ENCODE peak calls at places on chromosomes 6 and 20, in five cellular contexts. L is tibial nerve, F is HFFc6, A is omental fat pad, U is left ventricle myocardium inferior. Q is an unnamed sample.

GRCh38 chr20:32907886-32908285 is 49.2 kb downstream of the EFCAB8 start:
- DNase-seq in L (no peak), F (no peak), A (no peak), U (peak; percentile 26), Q (no peak)

GRCh38 chr6:166313255-166314070 is 5.3 kb upstream of the PRR18 start:
- DNase-seq in L (no peak), F (peak; percentile 13), A (no peak), U (no peak), Q (no peak)

GRCh38 chr6:140644017-140644416 is 1269.6 kb upstream of the CITED2 start:
- DNase-seq in L (no peak), F (no peak), A (no peak), U (no peak), Q (no peak)

GRCh38 chr20:48630342-48631075 is 197.3 kb downstream of the PREX1 start:
- DNase-seq in L (no peak), F (no peak), A (no peak), U (no peak), Q (no peak)

GRCh38 chr20:23165307-23165750 is 79.2 kb upstream of the CD93 start:
- DNase-seq in L (no peak), F (no peak), A (no peak), U (no peak), Q (no peak)

GRCh38 chr6:139080255-139080920 is 51.8 kb downstream of the ABRACL start:
- DNase-seq in L (no peak), F (no peak), A (no peak), U (no peak), Q (no peak)

GRCh38 chr20:46354207-46354555 is 45.9 kb upstream of the CDH22 start:
- DNase-seq in L (no peak), F (no peak), A (no peak), U (no peak), Q (peak; percentile 4)

GRCh38 chr6:158381214-158381613 is 68.9 kb downstream of the TULP4 start:
- DNase-seq in L (no peak), F (peak; percentile 45), A (no peak), U (no peak), Q (no peak)

GRCh38 chr6:130034815-130035146 is 16.4 kb downstream of the L3MBTL3 start:
- DNase-seq in L (no peak), F (no peak), A (no peak), U (no peak), Q (no peak)

GRCh38 chr6:26330835-26331808 is 33.9 kb upstream of the BTN3A2 start:
- DNase-seq in L (no peak), F (peak; percentile 61), A (no peak), U (no peak), Q (no peak)

GRCh38 chr6:159421586-159421985 is 252.4 kb downstream of the FNDC1 start:
- DNase-seq in L (no peak), F (no peak), A (no peak), U (no peak), Q (no peak)

GRCh38 chr20:54468082-54468481 is 7.3 kb upstream of the DOK5 start:
- DNase-seq in L (no peak), F (no peak), A (no peak), U (no peak), Q (no peak)

GRCh38 chr6:90621581-90621980 is 34.7 kb upstream of the MAP3K7 start:
- DNase-seq in L (no peak), F (no peak), A (no peak), U (no peak), Q (no peak)

GRCh38 chr6:135267085-135267484 is 86.0 kb downstream of the MYB start:
- DNase-seq in L (no peak), F (no peak), A (no peak), U (no peak), Q (no peak)

GRCh38 chr6:28587011-28587745 is 61.5 kb downstream of the GPX5 start:
- DNase-seq in L (no peak), F (peak; percentile 45), A (peak; percentile 28), U (peak; percentile 36), Q (no peak)

GRCh38 chr6:149271348-149272340 is 45.9 kb upstream of the TAB2 start:
- DNase-seq in L (no peak), F (no peak), A (no peak), U (no peak), Q (peak; percentile 90)

GRCh38 chr6:79134699-79135474 is 56.8 kb upstream of the PHIP start:
- DNase-seq in L (no peak), F (no peak), A (no peak), U (no peak), Q (no peak)

GRCh38 chr6:137246164-137246563 is 27.0 kb upstream of the IFNGR1 start:
- DNase-seq in L (no peak), F (no peak), A (no peak), U (no peak), Q (no peak)

GRCh38 chr6:137271245-137272183 is 52.3 kb upstream of the IFNGR1 start:
- DNase-seq in L (no peak), F (peak; percentile 46), A (no peak), U (no peak), Q (no peak)

GRCh38 chr6:34114695-34115395 is 31.0 kb downstream of the GRM4 start:
- DNase-seq in L (no peak), F (no peak), A (no peak), U (no peak), Q (no peak)

GRCh38 chr6:107716688-107717089 is 107.4 kb downstream of the SCML4 start:
- DNase-seq in L (no peak), F (peak; percentile 16), A (no peak), U (no peak), Q (no peak)

GRCh38 chr6:134936927-134937326 is 13.0 kb downstream of the ALDH8A1 start:
- DNase-seq in L (no peak), F (peak; percentile 90), A (no peak), U (no peak), Q (no peak)

GRCh38 chr20:504632-505075 is 38.9 kb downstream of the CSNK2A1 start:
- DNase-seq in L (no peak), F (no peak), A (no peak), U (no peak), Q (no peak)

GRCh38 chr20:14800743-14801425 is 463.5 kb upstream of the FLRT3 start:
- DNase-seq in L (no peak), F (no peak), A (no peak), U (no peak), Q (no peak)

GRCh38 chr20:7147220-7147601 is 379.7 kb downstream of the BMP2 start:
- DNase-seq in L (no peak), F (no peak), A (no peak), U (no peak), Q (no peak)

GRCh38 chr20:10671850-10672578 is 1.8 kb downstream of the JAG1 start:
- DNase-seq in L (peak; percentile 64), F (peak; percentile 23), A (no peak), U (peak; percentile 79), Q (no peak)

GRCh38 chr20:11271920-11272594 is 598.3 kb upstream of the JAG1 start:
- DNase-seq in L (no peak), F (no peak), A (no peak), U (no peak), Q (no peak)

GRCh38 chr6:87279051-87279595 is 43.3 kb upstream of the SMIM8 start:
- DNase-seq in L (no peak), F (no peak), A (no peak), U (no peak), Q (no peak)

GRCh38 chr20:9052136-9052535 is 16.8 kb upstream of the PLCB4 start:
- DNase-seq in L (no peak), F (no peak), A (no peak), U (no peak), Q (no peak)

GRCh38 chr6:151059612-151060095 is 180.1 kb upstream of the AKAP12 start:
- DNase-seq in L (no peak), F (no peak), A (no peak), U (no peak), Q (no peak)

GRCh38 chr20:62624325-62624690 is 18.0 kb upstream of the SLCO4A1 start:
- DNase-seq in L (no peak), F (no peak), A (no peak), U (no peak), Q (no peak)
- TF ChIP-seq CTCF in L (no peak), F (no peak), A (no peak), U (no peak), Q (peak; percentile 25)

GRCh38 chr20:36399969-36400545 is 93.9 kb downstream of the DLGAP4 start:
- DNase-seq in L (no peak), F (no peak), A (no peak), U (no peak), Q (no peak)
- TF ChIP-seq CTCF in L (no peak), F (no peak), A (no peak), U (no peak), Q (no peak)

GRCh38 chr6:117916483-117916882 is 9.4 kb downstream of the SLC35F1 start:
- DNase-seq in L (no peak), F (no peak), A (no peak), U (no peak), Q (no peak)

GRCh38 chr6:117919775-117920492 is 12.9 kb downstream of the SLC35F1 start:
- DNase-seq in L (peak; percentile 25), F (no peak), A (no peak), U (no peak), Q (no peak)

GRCh38 chr6:117920493-117920845 is 13.4 kb downstream of the SLC35F1 start:
- DNase-seq in L (no peak), F (no peak), A (no peak), U (no peak), Q (no peak)

GRCh38 chr6:117917176-117917575 is 10.1 kb downstream of the SLC35F1 start:
- DNase-seq in L (no peak), F (no peak), A (no peak), U (no peak), Q (no peak)

GRCh38 chr6:117918454-117918853 is 11.4 kb downstream of the SLC35F1 start:
- DNase-seq in L (no peak), F (no peak), A (no peak), U (no peak), Q (no peak)
- TF ChIP-seq CTCF in L (no peak), F (no peak), A (no peak), U (no peak), Q (no peak)

GRCh38 chr20:35615667-35616464 is at the start of gene SPAG4:
- DNase-seq in L (peak; percentile 99), F (peak; percentile 38), A (peak; percentile 99), U (peak; percentile 99), Q (peak; percentile 89)
- TF ChIP-seq CTCF in L (peak; percentile 19), F (no peak), A (no peak), U (no peak), Q (no peak)

GRCh38 chr20:52799130-52799529 is 173.0 kb upstream of the TSHZ2 start:
- DNase-seq in L (no peak), F (no peak), A (no peak), U (no peak), Q (no peak)
- TF ChIP-seq CTCF in L (no peak), F (no peak), A (no peak), U (no peak), Q (no peak)

DNA sequence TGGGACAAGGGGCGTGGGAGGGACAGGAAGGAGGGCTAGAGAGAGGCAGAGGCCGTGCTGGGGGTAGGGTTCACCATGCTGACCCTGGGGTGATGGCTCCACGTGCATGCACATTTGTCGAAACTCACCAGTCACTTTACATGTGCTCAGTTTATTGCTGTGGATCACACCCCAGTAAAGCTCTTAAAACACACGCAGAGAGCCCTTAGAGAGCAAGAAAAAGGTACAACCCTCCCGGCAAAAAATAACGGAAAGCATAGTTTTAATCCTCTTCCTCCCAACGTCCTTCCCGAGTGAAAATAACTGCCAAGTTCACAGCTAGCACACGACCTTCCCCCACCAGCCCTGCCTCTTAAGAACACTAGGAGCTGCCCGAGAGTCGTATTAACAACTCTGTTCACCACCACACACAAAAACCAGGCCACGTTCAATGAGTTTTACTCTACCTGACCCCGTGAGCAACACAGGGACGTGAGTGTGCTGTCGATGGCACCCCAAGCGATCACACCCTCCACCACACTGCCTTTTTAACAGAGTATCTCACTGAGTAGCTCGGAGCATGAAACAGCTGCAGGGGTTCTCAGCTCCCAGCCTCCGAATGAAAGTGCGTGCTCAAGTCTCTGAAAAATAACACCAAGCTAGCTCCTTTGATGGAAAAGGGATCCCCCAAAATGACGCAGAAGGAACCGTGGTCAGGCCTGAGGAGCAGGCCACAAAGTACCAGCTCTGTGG is 39.7 kb downstream of the TAF4 start:
- DNase-seq in L (no peak), F (peak; percentile 65), A (no peak), U (no peak), Q (no peak)
- TF ChIP-seq CTCF in L (peak; percentile 50), F (peak; percentile 67), A (no peak), U (peak; percentile 74), Q (peak; percentile 27)